ENCODE peak calls at places on chromosome 6, in four cellular contexts. One of them, this sample, is unnamed.

GRCh38 chr6:15392182-15392581 is 146.3 kb downstream of the JARID2 start:
- DNase-seq in K562: no peak
- DNase-seq in HepG2: no peak
- DNase-seq in A549: no peak
- DNase-seq in this sample: no peak

GRCh38 chr6:33882154-33882553 is 78.4 kb upstream of the MLN start:
- DNase-seq in K562: no peak
- DNase-seq in A549: no peak
- DNase-seq in HepG2: no peak
- DNase-seq in this sample: no peak

GRCh38 chr6:13156381-13156780 is 172.0 kb downstream of the TBC1D7 start:
- DNase-seq in K562: no peak
- DNase-seq in HepG2: no peak
- DNase-seq in A549: no peak
- DNase-seq in this sample: no peak

GRCh38 chr6:40887904-40888303 is 151.1 kb downstream of the UNC5CL start:
- DNase-seq in HepG2: no peak
- DNase-seq in A549: no peak
- DNase-seq in K562: no peak
- DNase-seq in this sample: no peak

GRCh38 chr6:41735427-41736206 is at the start of gene TFEB:
- DNase-seq in HepG2: peak
- DNase-seq in K562: peak
- DNase-seq in A549: peak
- DNase-seq in this sample: peak

GRCh38 chr6:85585741-85586140 is 7.9 kb downstream of the SNX14 start:
- DNase-seq in K562: no peak
- DNase-seq in HepG2: no peak
- DNase-seq in A549: no peak
- DNase-seq in this sample: no peak

GRCh38 chr6:132666118-132666517 is 7.1 kb upstream of the TAAR1 start:
- DNase-seq in A549: no peak
- DNase-seq in HepG2: no peak
- DNase-seq in K562: no peak
- DNase-seq in this sample: no peak

GRCh38 chr6:36099872-36100483 is 30.3 kb upstream of the MAPK13 start:
- DNase-seq in K562: peak
- DNase-seq in A549: no peak
- DNase-seq in HepG2: no peak
- DNase-seq in this sample: no peak

GRCh38 chr6:37141291-37142046 is 28.5 kb upstream of the PIM1 start:
- DNase-seq in A549: no peak
- DNase-seq in K562: no peak
- DNase-seq in HepG2: no peak
- DNase-seq in this sample: peak

GRCh38 chr6:156776841-156777576 is at the start of gene ARID1B:
- DNase-seq in A549: peak
- DNase-seq in K562: peak
- DNase-seq in HepG2: peak
- DNase-seq in this sample: peak

GRCh38 chr6:122770835-122771601 is 8.5 kb upstream of the FABP7 start:
- DNase-seq in K562: no peak
- DNase-seq in A549: no peak
- DNase-seq in HepG2: peak
- DNase-seq in this sample: no peak

GRCh38 chr6:139240161-139241010 is 51.4 kb downstream of the TXLNB start:
- DNase-seq in K562: no peak
- DNase-seq in HepG2: no peak
- DNase-seq in A549: no peak
- DNase-seq in this sample: no peak

GRCh38 chr6:107542170-107542569 is 52.3 kb downstream of the SOBP start:
- DNase-seq in HepG2: no peak
- DNase-seq in K562: no peak
- DNase-seq in A549: no peak
- DNase-seq in this sample: no peak

GRCh38 chr6:159823953-159824352 is 23.9 kb downstream of the PNLDC1 start:
- DNase-seq in HepG2: no peak
- DNase-seq in A549: no peak
- DNase-seq in K562: no peak
- DNase-seq in this sample: no peak

GRCh38 chr6:158011478-158011920 is 29.8 kb downstream of the SYNJ2 start:
- DNase-seq in A549: no peak
- DNase-seq in HepG2: peak
- DNase-seq in K562: no peak
- DNase-seq in this sample: no peak

GRCh38 chr6:163420315-163420667 is 5.8 kb downstream of the QKI start:
- DNase-seq in HepG2: no peak
- DNase-seq in A549: no peak
- DNase-seq in K562: no peak
- DNase-seq in this sample: no peak

GRCh38 chr6:26536571-26537159 is 1.5 kb upstream of the HMGN4 start:
- DNase-seq in HepG2: peak
- DNase-seq in K562: no peak
- DNase-seq in A549: no peak
- DNase-seq in this sample: no peak

GRCh38 chr6:167485186-167485978 is 160.5 kb downstream of the TTLL2 start:
- DNase-seq in A549: peak
- DNase-seq in HepG2: peak
- DNase-seq in K562: peak
- DNase-seq in this sample: no peak

GRCh38 chr6:139732451-139732850 is 358.0 kb upstream of the CITED2 start:
- DNase-seq in A549: no peak
- DNase-seq in K562: no peak
- DNase-seq in HepG2: no peak
- DNase-seq in this sample: no peak

GRCh38 chr6:63307581-63308246 is 12.1 kb downstream of the LGSN start:
- DNase-seq in K562: peak
- DNase-seq in HepG2: peak
- DNase-seq in A549: peak
- DNase-seq in this sample: no peak

GRCh38 chr6:47405273-47405672 is 72.3 kb upstream of the CD2AP start:
- DNase-seq in HepG2: no peak
- DNase-seq in A549: no peak
- DNase-seq in K562: no peak
- DNase-seq in this sample: no peak

GRCh38 chr6:107361568-107362270 is 97.6 kb downstream of the PDSS2 start:
- DNase-seq in HepG2: peak
- DNase-seq in A549: no peak
- DNase-seq in K562: no peak
- DNase-seq in this sample: no peak

GRCh38 chr6:104579464-104579863 is 280.3 kb downstream of the HACE1 start:
- DNase-seq in A549: no peak
- DNase-seq in HepG2: no peak
- DNase-seq in K562: no peak
- DNase-seq in this sample: no peak

GRCh38 chr6:82506526-82506925 is 142.9 kb downstream of the TPBG start:
- DNase-seq in A549: peak
- DNase-seq in HepG2: no peak
- DNase-seq in K562: no peak
- DNase-seq in this sample: no peak

GRCh38 chr6:29017428-29017802 is 12.3 kb upstream of the ZNF311 start:
- DNase-seq in A549: no peak
- DNase-seq in HepG2: no peak
- DNase-seq in K562: no peak
- DNase-seq in this sample: no peak

GRCh38 chr6:28808383-28808782 is 115.4 kb downstream of the TRIM27 start:
- DNase-seq in A549: no peak
- DNase-seq in HepG2: no peak
- DNase-seq in K562: no peak
- DNase-seq in this sample: no peak

GRCh38 chr6:36928547-36928918 is 26.0 kb upstream of the PI16 start:
- DNase-seq in K562: no peak
- DNase-seq in A549: no peak
- DNase-seq in HepG2: no peak
- DNase-seq in this sample: no peak

GRCh38 chr6:134454794-134455193 is 136.9 kb upstream of the SGK1 start:
- DNase-seq in K562: no peak
- DNase-seq in A549: no peak
- DNase-seq in HepG2: no peak
- DNase-seq in this sample: no peak

GRCh38 chr6:32621372-32621771 is 15.8 kb upstream of the HLA-DQA1 start:
- DNase-seq in K562: no peak
- DNase-seq in A549: no peak
- DNase-seq in HepG2: no peak
- DNase-seq in this sample: no peak

GRCh38 chr6:53831956-53832660 is 37.3 kb downstream of the LRRC1 start:
- DNase-seq in A549: no peak
- DNase-seq in HepG2: no peak
- DNase-seq in K562: no peak
- DNase-seq in this sample: no peak

GRCh38 chr6:29770286-29770685 is 47.1 kb downstream of the HLA-F start:
- DNase-seq in A549: no peak
- DNase-seq in K562: no peak
- DNase-seq in HepG2: no peak
- DNase-seq in this sample: no peak

GRCh38 chr6:47188588-47189021 is 121.1 kb downstream of the TNFRSF21 start:
- DNase-seq in K562: no peak
- DNase-seq in A549: no peak
- DNase-seq in HepG2: peak
- DNase-seq in this sample: no peak

GRCh38 chr6:25280617-25280990 is 1.4 kb downstream of the CARMIL1 start:
- DNase-seq in A549: no peak
- DNase-seq in HepG2: peak
- DNase-seq in K562: no peak
- DNase-seq in this sample: no peak

GRCh38 chr6:25334793-25335192 is 55.6 kb downstream of the CARMIL1 start:
- DNase-seq in K562: no peak
- DNase-seq in HepG2: no peak
- DNase-seq in A549: no peak
- DNase-seq in this sample: no peak

GRCh38 chr6:26064619-26065257 is 22.5 kb upstream of the HFE start:
- DNase-seq in K562: peak
- DNase-seq in A549: no peak
- DNase-seq in HepG2: peak
- DNase-seq in this sample: peak

GRCh38 chr6:146200136-146200708 is 171.4 kb downstream of the GRM1 start:
- DNase-seq in HepG2: no peak
- DNase-seq in A549: no peak
- DNase-seq in K562: no peak
- DNase-seq in this sample: no peak

GRCh38 chr6:167736486-167737204 is 90.1 kb upstream of the AFDN start:
- DNase-seq in K562: no peak
- DNase-seq in HepG2: no peak
- DNase-seq in A549: no peak
- DNase-seq in this sample: no peak

GRCh38 chr6:108588586-108588985 is 27.9 kb downstream of the FOXO3 start:
- DNase-seq in A549: no peak
- DNase-seq in HepG2: no peak
- DNase-seq in K562: no peak
- DNase-seq in this sample: no peak
- TF ChIP-seq USF2 in A549: no peak
- TF ChIP-seq USF2 in HepG2: no peak
- TF ChIP-seq USF2 in K562: no peak
- TF ChIP-seq USF2 in this sample: no peak

DNA sequence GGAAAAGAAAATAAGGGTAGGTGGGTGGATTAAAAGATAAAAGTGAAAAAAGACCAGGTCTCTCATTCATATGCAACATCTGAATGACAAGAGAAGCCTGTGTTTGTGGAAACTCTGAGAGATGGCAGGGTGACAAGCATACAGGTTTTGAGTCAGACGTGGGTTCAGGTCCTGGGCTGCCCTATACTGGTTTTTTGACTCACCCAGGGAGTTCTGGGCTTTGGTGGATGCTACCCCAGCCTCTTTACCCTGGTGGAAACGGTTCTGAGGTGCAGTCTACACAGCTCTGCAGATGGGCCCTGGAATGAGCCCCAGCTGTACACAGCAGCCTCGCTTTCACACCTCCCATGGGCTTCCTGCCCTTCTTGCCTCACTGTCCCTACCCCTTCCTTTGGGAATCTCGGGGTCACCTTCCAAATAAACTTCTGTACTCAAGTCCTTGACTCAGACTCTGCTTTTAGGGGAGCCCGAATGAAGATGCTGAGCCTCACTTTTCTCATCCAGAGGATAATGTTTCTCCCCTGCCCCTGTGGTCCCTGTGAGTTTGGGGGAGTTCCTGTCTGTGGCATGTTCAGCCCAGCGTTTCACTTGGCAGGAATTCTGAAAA is 77.7 kb upstream of the CLDN20 start:
- DNase-seq in HepG2: no peak
- DNase-seq in A549: no peak
- DNase-seq in K562: no peak
- DNase-seq in this sample: no peak
- TF ChIP-seq NR3C1 in HepG2: no peak
- TF ChIP-seq NR3C1 in A549: no peak
- TF ChIP-seq NR3C1 in K562: no peak
- TF ChIP-seq NR3C1 in this sample: no peak

GRCh38 chr6:136351518-136352106 is 62.0 kb upstream of the BCLAF1 start:
- DNase-seq in HepG2: no peak
- DNase-seq in K562: no peak
- DNase-seq in A549: no peak
- DNase-seq in this sample: peak
- TF ChIP-seq MAX in HepG2: no peak
- TF ChIP-seq MAX in K562: no peak
- TF ChIP-seq MAX in A549: no peak
- TF ChIP-seq MAX in this sample: no peak

DNA sequence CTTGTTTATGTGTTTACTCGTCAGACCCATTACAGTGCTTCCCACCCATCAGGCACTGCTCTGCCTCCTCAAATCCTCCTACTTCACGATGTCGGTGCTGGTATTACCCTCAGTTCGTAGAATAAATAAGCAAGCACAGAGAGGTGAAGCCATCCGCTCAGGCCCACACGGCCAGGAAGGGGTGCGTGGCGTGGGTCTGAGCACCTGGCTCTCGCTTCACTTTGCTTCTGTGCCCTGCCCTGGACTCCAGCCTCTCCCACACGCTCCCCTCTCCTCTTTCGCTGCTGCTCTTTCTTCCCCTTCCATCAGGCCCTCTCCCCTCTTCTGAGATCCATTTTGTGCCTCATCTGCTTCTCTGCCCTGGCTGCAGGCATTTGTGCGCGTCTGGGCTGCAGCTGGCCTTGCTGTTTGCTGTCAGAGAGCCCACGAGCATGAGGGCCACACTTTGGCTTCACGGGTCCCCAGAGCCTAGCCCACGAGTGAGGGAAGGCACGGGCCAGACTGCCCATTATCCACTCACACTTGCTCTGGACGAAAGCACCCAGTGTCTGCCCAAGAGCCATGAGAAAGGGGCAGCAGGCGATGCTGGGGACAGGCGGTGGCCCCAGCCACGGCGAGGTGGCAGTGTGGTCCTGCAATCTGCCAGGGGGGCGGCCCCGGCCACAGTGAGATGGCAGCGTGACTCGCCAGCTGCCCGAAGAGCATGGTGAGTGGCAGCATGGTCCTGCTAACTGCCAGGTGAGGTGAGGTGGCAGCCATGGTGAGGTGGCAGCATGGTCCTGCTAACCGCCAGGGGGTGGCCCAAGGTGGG is 96.2 kb upstream of the MPC1 start:
- DNase-seq in A549: no peak
- DNase-seq in HepG2: no peak
- DNase-seq in K562: no peak
- DNase-seq in this sample: no peak
- TF ChIP-seq USF2 in A549: no peak
- TF ChIP-seq USF2 in HepG2: no peak
- TF ChIP-seq USF2 in K562: no peak
- TF ChIP-seq USF2 in this sample: no peak